ENCODE peak calls at places on chromosomes 4 and X, in seven cellular contexts. N is dorsolateral prefrontal cortex; Z is C1 segment of cervical spinal cord; B is cardiac fibroblast; F is B cell; M is stimulated activated naive CD4-positive, alpha-beta T cell; G is posterior cingulate gyrus. S is an unnamed sample.

GRCh38 chr4:95548738-95549245 is at the start of gene UNC5C:
- DNase-seq in F (no peak), B (peak), N (peak), G (peak), M (no peak), Z (no peak), S (no peak)

GRCh38 chr4:157005193-157005592 is 33.6 kb upstream of the PDGFC start:
- DNase-seq in Z (no peak), F (no peak), N (no peak), B (peak), G (no peak), M (no peak), S (no peak)

GRCh38 chr4:169201144-169202124 is 69.3 kb downstream of the SH3RF1 start:
- DNase-seq in N (no peak), G (no peak), M (no peak), F (no peak), B (peak), Z (no peak), S (no peak)

GRCh38 chr4:47650584-47651130 is 165.6 kb downstream of the ATP10D start:
- DNase-seq in N (no peak), M (no peak), Z (no peak), G (no peak), F (no peak), B (peak), S (no peak)

GRCh38 chr4:42636591-42636990 is 20.3 kb downstream of the ATP8A1 start:
- DNase-seq in M (no peak), F (no peak), G (no peak), B (no peak), N (no peak), Z (no peak), S (no peak)

GRCh38 chrX:38277802-38278201 is 49.5 kb downstream of the RPGR start:
- DNase-seq in Z (no peak), G (no peak), N (no peak), M (no peak), F (no peak), B (no peak), S (no peak)

GRCh38 chrX:116409224-116409623 is 27.2 kb upstream of the SLC6A14 start:
- DNase-seq in F (no peak), B (peak), M (no peak), N (no peak), Z (no peak), G (no peak), S (no peak)

GRCh38 chr4:704198-704891 is 1.3 kb upstream of the PCGF3 start:
- DNase-seq in F (no peak), M (no peak), N (no peak), B (no peak), G (peak), Z (no peak), S (no peak)

GRCh38 chrX:9905288-9905687 is 61.9 kb upstream of the CLDN34 start:
- DNase-seq in Z (no peak), M (no peak), B (peak), F (no peak), G (peak), N (no peak), S (no peak)

GRCh38 chr4:54588404-54588803 is 69.4 kb upstream of the KIT start:
- DNase-seq in B (peak), Z (no peak), G (no peak), F (no peak), M (no peak), N (no peak), S (no peak)

GRCh38 chr4:2835978-2836377 is 7.7 kb upstream of the ADD1 start:
- DNase-seq in Z (no peak), F (no peak), B (no peak), G (peak), N (peak), M (no peak), S (no peak)

GRCh38 chr4:1512738-1513660 is 106.8 kb upstream of the NKX1-1 start:
- DNase-seq in B (peak), F (peak), N (no peak), Z (no peak), M (peak), G (peak), S (no peak)

GRCh38 chrX:3697701-3698279 is 15.7 kb downstream of the PRKX start:
- DNase-seq in Z (peak), F (no peak), M (no peak), N (peak), G (no peak), B (no peak), S (no peak)

GRCh38 chr4:175770555-175770954 is 41.5 kb downstream of the GPM6A start:
- DNase-seq in Z (no peak), F (no peak), B (no peak), G (no peak), N (no peak), M (no peak), S (no peak)

GRCh38 chr4:55854132-55854531 is 684 bp downstream of the EXOC1 start:
- DNase-seq in F (no peak), B (no peak), M (no peak), G (peak), N (no peak), Z (no peak), S (peak)

GRCh38 chr4:38078590-38079381 is 118.6 kb downstream of the PTTG2 start:
- DNase-seq in M (no peak), B (peak), N (no peak), G (no peak), Z (peak), F (no peak), S (no peak)

GRCh38 chrX:120672389-120672788 is 42.5 kb upstream of the C1GALT1C1 start:
- DNase-seq in M (no peak), N (no peak), Z (no peak), F (no peak), G (no peak), B (peak), S (no peak)

GRCh38 chr4:2318476-2318875 is 56.6 kb upstream of the MXD4 start:
- DNase-seq in F (no peak), N (no peak), Z (no peak), M (no peak), G (no peak), B (no peak), S (no peak)

GRCh38 chr4:20326977-20327376 is 75.3 kb downstream of the SLIT2 start:
- DNase-seq in Z (no peak), M (no peak), F (no peak), B (peak), N (no peak), G (no peak), S (no peak)

GRCh38 chr4:103204114-103204513 is 6.0 kb upstream of the CENPE start:
- DNase-seq in Z (no peak), B (peak), M (no peak), F (no peak), G (no peak), N (no peak), S (peak)

GRCh38 chr4:54165438-54165837 is 63.7 kb upstream of the PDGFRA start:
- DNase-seq in B (peak), M (no peak), G (no peak), Z (no peak), N (no peak), F (no peak), S (no peak)

GRCh38 chrX:74419861-74420193 is 1.5 kb upstream of the SLC16A2 start:
- DNase-seq in B (peak), F (peak), G (no peak), Z (no peak), M (no peak), N (no peak), S (no peak)

GRCh38 chr4:10579700-10580099 is 104.9 kb downstream of the CLNK start:
- DNase-seq in G (no peak), B (no peak), F (no peak), N (no peak), M (no peak), Z (no peak), S (no peak)

GRCh38 chr4:142322996-142323395 is 523.1 kb downstream of the INPP4B start:
- DNase-seq in M (no peak), Z (no peak), G (no peak), F (no peak), B (no peak), N (no peak), S (no peak)

GRCh38 chr4:4386736-4387392 is at the start of gene NSG1:
- DNase-seq in B (peak), F (no peak), M (no peak), N (peak), Z (no peak), G (peak), S (peak)

GRCh38 chr4:115332078-115332477 is 218.7 kb upstream of the NDST4 start:
- DNase-seq in N (no peak), B (no peak), F (no peak), G (no peak), M (no peak), Z (no peak), S (no peak)

GRCh38 chr4:14792702-14793227 is 209.5 kb upstream of the CPEB2 start:
- DNase-seq in M (no peak), F (no peak), Z (no peak), B (no peak), G (no peak), N (no peak), S (no peak)

GRCh38 chr4:140004580-140005314 is 149.2 kb downstream of the MAML3 start:
- DNase-seq in G (peak), Z (peak), M (no peak), B (peak), N (peak), F (no peak), S (no peak)

GRCh38 chr4:158172558-158173258 is at the start of gene GASK1B:
- DNase-seq in M (no peak), G (no peak), B (peak), N (peak), F (no peak), Z (no peak), S (peak)

GRCh38 chr4:37803348-37803973 is 23.0 kb upstream of the PGM2 start:
- DNase-seq in N (no peak), B (peak), F (peak), Z (no peak), M (no peak), G (no peak), S (peak)

GRCh38 chr4:113773756-113774155 is 12.2 kb upstream of the CAMK2D start:
- DNase-seq in M (no peak), B (no peak), Z (no peak), F (no peak), N (no peak), G (no peak), S (no peak)

GRCh38 chr4:13990596-13991589 is 363.4 kb upstream of the BOD1L1 start:
- DNase-seq in Z (no peak), G (no peak), B (peak), M (no peak), N (no peak), F (no peak), S (no peak)

GRCh38 chr4:40546506-40546905 is 83.2 kb downstream of the RBM47 start:
- DNase-seq in B (no peak), M (no peak), N (no peak), G (no peak), F (no peak), Z (no peak), S (no peak)

GRCh38 chrX:17689971-17690409 is 47.3 kb upstream of the SCML1 start:
- DNase-seq in N (peak), Z (no peak), G (no peak), M (no peak), F (peak), B (peak), S (peak)

GRCh38 chr4:156247470-156247869 is 293.8 kb upstream of the CTSO start:
- DNase-seq in M (no peak), G (no peak), Z (no peak), B (no peak), F (no peak), N (no peak), S (no peak)

GRCh38 chr4:13905543-13905942 is 278.0 kb upstream of the BOD1L1 start:
- DNase-seq in F (no peak), N (no peak), B (peak), G (no peak), Z (no peak), M (no peak), S (no peak)

GRCh38 chr4:16521156-16521915 is 295.1 kb upstream of the TAPT1 start:
- DNase-seq in G (no peak), Z (no peak), M (no peak), F (no peak), N (no peak), B (no peak), S (no peak)